ENCODE peak calls at places on chromosomes 4 and X, in six cellular contexts. One of them, this sample, is unnamed.

GRCh38 chrX:120036704-120037103 is 40.8 kb downstream of the RHOXF2B start:
- DNase-seq in substantia nigra: no peak
- DNase-seq in aorta: no peak
- DNase-seq in GM20000: no peak
- DNase-seq in omental fat pad: no peak
- DNase-seq in Karpas-422: no peak
- DNase-seq in this sample: no peak

GRCh38 chr4:75229783-75230570 is 284.2 kb downstream of the RCHY1 start:
- DNase-seq in substantia nigra: no peak
- DNase-seq in aorta: no peak
- DNase-seq in GM20000: no peak
- DNase-seq in omental fat pad: no peak
- DNase-seq in Karpas-422: no peak
- DNase-seq in this sample: no peak

GRCh38 chr4:137705171-137705783 is 173.0 kb upstream of the PCDH18 start:
- DNase-seq in substantia nigra: no peak
- DNase-seq in aorta: no peak
- DNase-seq in GM20000: no peak
- DNase-seq in omental fat pad: no peak
- DNase-seq in Karpas-422: no peak
- DNase-seq in this sample: peak; percentile 57

GRCh38 chr4:5571646-5572045 is 136.7 kb downstream of the EVC2 start:
- DNase-seq in substantia nigra: no peak
- DNase-seq in aorta: no peak
- DNase-seq in GM20000: no peak
- DNase-seq in omental fat pad: no peak
- DNase-seq in Karpas-422: no peak
- DNase-seq in this sample: no peak

GRCh38 chr4:82043081-82043808 is 330.5 kb downstream of the HNRNPD start:
- DNase-seq in substantia nigra: no peak
- DNase-seq in aorta: no peak
- DNase-seq in GM20000: no peak
- DNase-seq in omental fat pad: no peak
- DNase-seq in Karpas-422: no peak
- DNase-seq in this sample: peak; percentile 2

GRCh38 chr4:72340803-72341431 is 228.1 kb downstream of the ADAMTS3 start:
- DNase-seq in substantia nigra: no peak
- DNase-seq in aorta: no peak
- DNase-seq in GM20000: no peak
- DNase-seq in omental fat pad: no peak
- DNase-seq in Karpas-422: no peak
- DNase-seq in this sample: no peak

GRCh38 chrX:22534643-22535042 is 261.9 kb downstream of the CBLL2 start:
- DNase-seq in substantia nigra: no peak
- DNase-seq in aorta: peak; percentile 77
- DNase-seq in GM20000: no peak
- DNase-seq in omental fat pad: no peak
- DNase-seq in Karpas-422: no peak
- DNase-seq in this sample: no peak

GRCh38 chrX:3191821-3192220 is 150.6 kb downstream of the ARSF start:
- DNase-seq in substantia nigra: no peak
- DNase-seq in aorta: no peak
- DNase-seq in GM20000: no peak
- DNase-seq in omental fat pad: no peak
- DNase-seq in Karpas-422: no peak
- DNase-seq in this sample: no peak

GRCh38 chr4:26424838-26425237 is 65.4 kb downstream of the CCKAR start:
- DNase-seq in substantia nigra: no peak
- DNase-seq in aorta: no peak
- DNase-seq in GM20000: no peak
- DNase-seq in omental fat pad: no peak
- DNase-seq in Karpas-422: no peak
- DNase-seq in this sample: no peak

GRCh38 chr4:106647451-106647850 is 278.9 kb upstream of the GIMD1 start:
- DNase-seq in substantia nigra: no peak
- DNase-seq in aorta: no peak
- DNase-seq in GM20000: no peak
- DNase-seq in omental fat pad: no peak
- DNase-seq in Karpas-422: no peak
- DNase-seq in this sample: no peak

GRCh38 chr4:1771555-1772305 is 21.4 kb upstream of the FGFR3 start:
- DNase-seq in substantia nigra: no peak
- DNase-seq in aorta: no peak
- DNase-seq in GM20000: peak; percentile 79
- DNase-seq in omental fat pad: no peak
- DNase-seq in Karpas-422: no peak
- DNase-seq in this sample: peak; percentile 88

GRCh38 chr4:845836-846251 is 19.9 kb upstream of the CPLX1 start:
- DNase-seq in substantia nigra: no peak
- DNase-seq in aorta: no peak
- DNase-seq in GM20000: no peak
- DNase-seq in omental fat pad: no peak
- DNase-seq in Karpas-422: no peak
- DNase-seq in this sample: no peak

GRCh38 chrX:43573441-43574015 is 82.6 kb upstream of the MAOA start:
- DNase-seq in substantia nigra: no peak
- DNase-seq in aorta: no peak
- DNase-seq in GM20000: no peak
- DNase-seq in omental fat pad: no peak
- DNase-seq in Karpas-422: no peak
- DNase-seq in this sample: no peak

GRCh38 chr4:56106755-56107154 is 158.0 kb downstream of the CEP135 start:
- DNase-seq in substantia nigra: no peak
- DNase-seq in aorta: no peak
- DNase-seq in GM20000: no peak
- DNase-seq in omental fat pad: no peak
- DNase-seq in Karpas-422: no peak
- DNase-seq in this sample: no peak

GRCh38 chrX:154325541-154325940 is 29.9 kb downstream of the TKTL1 start:
- DNase-seq in substantia nigra: no peak
- DNase-seq in aorta: no peak
- DNase-seq in GM20000: no peak
- DNase-seq in omental fat pad: no peak
- DNase-seq in Karpas-422: no peak
- DNase-seq in this sample: no peak

GRCh38 chr4:10120943-10121567 is 4.5 kb upstream of the WDR1 start:
- DNase-seq in substantia nigra: no peak
- DNase-seq in aorta: no peak
- DNase-seq in GM20000: no peak
- DNase-seq in omental fat pad: no peak
- DNase-seq in Karpas-422: no peak
- DNase-seq in this sample: no peak

GRCh38 chr4:82705169-82705568 is 93.4 kb downstream of the SCD5 start:
- DNase-seq in substantia nigra: no peak
- DNase-seq in aorta: no peak
- DNase-seq in GM20000: no peak
- DNase-seq in omental fat pad: no peak
- DNase-seq in Karpas-422: no peak
- DNase-seq in this sample: no peak

GRCh38 chr4:150230556-150230955 is 152.3 kb downstream of the DCLK2 start:
- DNase-seq in substantia nigra: no peak
- DNase-seq in aorta: no peak
- DNase-seq in GM20000: no peak
- DNase-seq in omental fat pad: no peak
- DNase-seq in Karpas-422: no peak
- DNase-seq in this sample: no peak

GRCh38 chr4:128653514-128654420 is 155.7 kb upstream of the JADE1 start:
- DNase-seq in substantia nigra: peak; percentile 26
- DNase-seq in aorta: no peak
- DNase-seq in GM20000: no peak
- DNase-seq in omental fat pad: no peak
- DNase-seq in Karpas-422: no peak
- DNase-seq in this sample: no peak

GRCh38 chr4:129515356-129515755 is 419.4 kb downstream of the C4orf33 start:
- DNase-seq in substantia nigra: no peak
- DNase-seq in aorta: no peak
- DNase-seq in GM20000: no peak
- DNase-seq in omental fat pad: no peak
- DNase-seq in Karpas-422: no peak
- DNase-seq in this sample: no peak

GRCh38 chrX:80223922-80224579 is 196.2 kb upstream of the TENT5D start:
- DNase-seq in substantia nigra: no peak
- DNase-seq in aorta: no peak
- DNase-seq in GM20000: no peak
- DNase-seq in omental fat pad: no peak
- DNase-seq in Karpas-422: no peak
- DNase-seq in this sample: peak; percentile 14

GRCh38 chrX:71143508-71143907 is 1.1 kb upstream of the NLGN3 start:
- DNase-seq in substantia nigra: no peak
- DNase-seq in aorta: no peak
- DNase-seq in GM20000: no peak
- DNase-seq in omental fat pad: peak; percentile 31
- DNase-seq in Karpas-422: no peak
- DNase-seq in this sample: no peak

GRCh38 chr4:32884198-32884597 is 2164.0 kb downstream of the PCDH7 start:
- DNase-seq in substantia nigra: no peak
- DNase-seq in aorta: no peak
- DNase-seq in GM20000: no peak
- DNase-seq in omental fat pad: no peak
- DNase-seq in Karpas-422: no peak
- DNase-seq in this sample: no peak

GRCh38 chr4:121253961-121254360 is 89.8 kb upstream of the TNIP3 start:
- DNase-seq in substantia nigra: no peak
- DNase-seq in aorta: no peak
- DNase-seq in GM20000: no peak
- DNase-seq in omental fat pad: no peak
- DNase-seq in Karpas-422: no peak
- DNase-seq in this sample: no peak

GRCh38 chr4:89797117-89797516 is 39.8 kb downstream of the SNCA start:
- DNase-seq in substantia nigra: no peak
- DNase-seq in aorta: no peak
- DNase-seq in GM20000: no peak
- DNase-seq in omental fat pad: no peak
- DNase-seq in Karpas-422: no peak
- DNase-seq in this sample: no peak

GRCh38 chr4:100908540-100908939 is 390.7 kb upstream of the EMCN start:
- DNase-seq in substantia nigra: no peak
- DNase-seq in aorta: no peak
- DNase-seq in GM20000: no peak
- DNase-seq in omental fat pad: no peak
- DNase-seq in Karpas-422: no peak
- DNase-seq in this sample: no peak

GRCh38 chr4:33395731-33396485 is 2675.7 kb downstream of the PCDH7 start:
- DNase-seq in substantia nigra: no peak
- DNase-seq in aorta: no peak
- DNase-seq in GM20000: no peak
- DNase-seq in omental fat pad: no peak
- DNase-seq in Karpas-422: no peak
- DNase-seq in this sample: no peak

GRCh38 chrX:71154196-71154595 is 9.6 kb downstream of the NLGN3 start:
- DNase-seq in substantia nigra: no peak
- DNase-seq in aorta: peak; percentile 40
- DNase-seq in GM20000: no peak
- DNase-seq in omental fat pad: no peak
- DNase-seq in Karpas-422: no peak
- DNase-seq in this sample: no peak

GRCh38 chr4:152032722-152033131 is 271.9 kb upstream of the GATB start:
- DNase-seq in substantia nigra: no peak
- DNase-seq in aorta: no peak
- DNase-seq in GM20000: no peak
- DNase-seq in omental fat pad: no peak
- DNase-seq in Karpas-422: no peak
- DNase-seq in this sample: no peak

GRCh38 chrX:1477801-1478458 is 25.2 kb upstream of the ASMTL start:
- DNase-seq in substantia nigra: no peak
- DNase-seq in aorta: peak; percentile 27
- DNase-seq in GM20000: no peak
- DNase-seq in omental fat pad: no peak
- DNase-seq in Karpas-422: no peak
- DNase-seq in this sample: no peak

GRCh38 chr4:185202984-185203379 is 818 bp downstream of the CFAP97 start:
- DNase-seq in substantia nigra: no peak
- DNase-seq in aorta: no peak
- DNase-seq in GM20000: no peak
- DNase-seq in omental fat pad: no peak
- DNase-seq in Karpas-422: no peak
- DNase-seq in this sample: peak; percentile 12

GRCh38 chr4:4995103-4995761 is 24.0 kb downstream of the CYTL1 start:
- DNase-seq in substantia nigra: peak; percentile 35
- DNase-seq in aorta: peak; percentile 90
- DNase-seq in GM20000: peak; percentile 69
- DNase-seq in omental fat pad: no peak
- DNase-seq in Karpas-422: peak; percentile 86
- DNase-seq in this sample: peak; percentile 88

GRCh38 chr4:87069037-87069742 is 134.4 kb downstream of the AFF1 start:
- DNase-seq in substantia nigra: no peak
- DNase-seq in aorta: no peak
- DNase-seq in GM20000: no peak
- DNase-seq in omental fat pad: no peak
- DNase-seq in Karpas-422: no peak
- DNase-seq in this sample: no peak

GRCh38 chrX:98654565-98654964 is 1755.5 kb downstream of the PCDH19 start:
- DNase-seq in substantia nigra: no peak
- DNase-seq in aorta: no peak
- DNase-seq in GM20000: no peak
- DNase-seq in omental fat pad: no peak
- DNase-seq in Karpas-422: no peak
- DNase-seq in this sample: no peak

GRCh38 chr4:151933122-151933827 is 172.5 kb upstream of the GATB start:
- DNase-seq in substantia nigra: no peak
- DNase-seq in aorta: no peak
- DNase-seq in GM20000: no peak
- DNase-seq in omental fat pad: no peak
- DNase-seq in Karpas-422: no peak
- DNase-seq in this sample: peak; percentile 7

This sample was measured in NB4.